ENCODE peak calls at places on chromosome 7, in four cellular contexts. L is cardiac muscle cell, X is suprapubic skin, U is iPS DF 6.9. V is an unnamed sample. For H3K9me3, the result is how much of the 10 kb centered on the place peaks cover.

GRCh38 chr7:132437730-132438129 is 138.5 kb downstream of the PLXNA4 start:
- DNase-seq in L (peak), X (no peak), U (no peak), V (no peak)

GRCh38 chr7:139620676-139621344 is 97.3 kb downstream of the CLEC2L start:
- DNase-seq in L (peak), X (no peak), U (no peak), V (no peak)

GRCh38 chr7:83161186-83161585 is 1.5 kb downstream of the PCLO start:
- DNase-seq in L (peak), X (no peak), U (no peak), V (no peak)

GRCh38 chr7:36526720-36527548 is 137.3 kb downstream of the ANLN start:
- DNase-seq in L (no peak), X (no peak), U (no peak), V (no peak)

GRCh38 chr7:47518827-47519226 is 63.1 kb downstream of the TNS3 start:
- DNase-seq in L (no peak), X (no peak), U (no peak), V (no peak)

GRCh38 chr7:157541796-157542668 is 205.2 kb downstream of the DNAJB6 start:
- DNase-seq in L (no peak), X (peak), U (no peak), V (no peak)

GRCh38 chr7:159271795-159272194 is 127.1 kb upstream of the VIPR2 start:
- DNase-seq in L (no peak), X (no peak), U (no peak), V (no peak)

GRCh38 chr7:131581241-131582157 is 25.1 kb upstream of the PODXL start:
- DNase-seq in L (peak), X (peak), U (no peak), V (no peak)

GRCh38 chr7:131052285-131052942 is 275.3 kb upstream of the MKLN1 start:
- DNase-seq in L (no peak), X (no peak), U (no peak), V (peak)

GRCh38 chr7:53744361-53744760 is 708.9 kb downstream of the POM121L12 start:
- DNase-seq in L (no peak), X (no peak), U (peak), V (no peak)

GRCh38 chr7:74344128-74344496 is 54.9 kb downstream of the CLIP2 start:
- DNase-seq in L (no peak), X (no peak), U (no peak), V (no peak)

GRCh38 chr7:101210143-101210542 is 7.2 kb downstream of the PLOD3 start:
- DNase-seq in L (no peak), X (no peak), U (no peak), V (no peak)

GRCh38 chr7:158716802-158717201 is 12.2 kb upstream of the NCAPG2 start:
- DNase-seq in L (no peak), X (no peak), U (no peak), V (no peak)

GRCh38 chr7:134640842-134641715 is 5.6 kb upstream of the BPGM start:
- DNase-seq in L (no peak), X (no peak), U (no peak), V (no peak)

GRCh38 chr7:22561895-22562593 is 62.1 kb upstream of the STEAP1B start:
- DNase-seq in L (no peak), X (no peak), U (no peak), V (no peak)

GRCh38 chr7:8063706-8064297 is 95.2 kb downstream of the GLCCI1 start:
- DNase-seq in L (no peak), X (no peak), U (no peak), V (no peak)

GRCh38 chr7:139725077-139725476 is 52.7 kb downstream of the HIPK2 start:
- DNase-seq in L (no peak), X (no peak), U (no peak), V (no peak)

GRCh38 chr7:28316489-28316888 is 95.8 kb upstream of the CREB5 start:
- DNase-seq in L (no peak), X (no peak), U (no peak), V (no peak)

GRCh38 chr7:85074-85945 is 107.1 kb upstream of the FAM20C start:
- DNase-seq in L (peak), X (no peak), U (no peak), V (no peak)

GRCh38 chr7:93551063-93551895 is 23.2 kb downstream of the CALCR start:
- DNase-seq in L (peak), X (no peak), U (no peak), V (peak)

GRCh38 chr7:5426226-5426475 is 2.5 kb upstream of the TNRC18 start:
- DNase-seq in L (no peak), X (no peak), U (no peak), V (no peak)

GRCh38 chr7:17367502-17367901 is 69.0 kb downstream of the AHR start:
- DNase-seq in L (no peak), X (no peak), U (no peak), V (no peak)

GRCh38 chr7:152543801-152544200 is 108.0 kb upstream of the KMT2C start:
- DNase-seq in L (no peak), X (no peak), U (no peak), V (peak)

GRCh38 chr7:92432299-92432946 is 14.9 kb upstream of the GATAD1 start:
- DNase-seq in L (no peak), X (no peak), U (no peak), V (no peak)

GRCh38 chr7:98626393-98627061 is 9.4 kb downstream of the NPTX2 start:
- DNase-seq in L (no peak), X (no peak), U (no peak), V (no peak)

GRCh38 chr7:26439502-26440252 is 148.0 kb downstream of the SNX10 start:
- DNase-seq in L (no peak), X (no peak), U (no peak), V (no peak)

GRCh38 chr7:81111781-81112540 is 193.1 kb upstream of the SEMA3C start:
- DNase-seq in L (no peak), X (no peak), U (no peak), V (peak)

GRCh38 chr7:18638594-18639452 is 143.3 kb downstream of the HDAC9 start:
- DNase-seq in L (no peak), X (no peak), U (no peak), V (no peak)

GRCh38 chr7:130387628-130388403 is 7.5 kb downstream of the CPA1 start:
- DNase-seq in L (no peak), X (no peak), U (no peak), V (no peak)

GRCh38 chr7:43458746-43459337 is 124.1 kb upstream of the STK17A start:
- DNase-seq in L (no peak), X (no peak), U (no peak), V (no peak)

GRCh38 chr7:70710011-70710480 is 421.9 kb upstream of the GALNT17 start:
- DNase-seq in L (no peak), X (no peak), U (no peak), V (no peak)

GRCh38 chr7:139317954-139318505 is 23.1 kb upstream of the FMC1 start:
- DNase-seq in L (no peak), X (no peak), U (no peak), V (no peak)

GRCh38 chr7:47651355-47652317 is 69.7 kb upstream of the TNS3 start:
- DNase-seq in L (no peak), X (no peak), U (no peak), V (no peak)

GRCh38 chr7:131540491-131541162 is 15.8 kb downstream of the PODXL start:
- DNase-seq in L (no peak), X (no peak), U (no peak), V (no peak)

GRCh38 chr7:157555308-157555707 is 218.5 kb downstream of the DNAJB6 start:
- DNase-seq in L (no peak), X (peak), U (no peak), V (no peak)

GRCh38 chr7:6015917-6016652 is 7.0 kb downstream of the AIMP2 start:
- DNase-seq in L (no peak), X (peak), U (no peak), V (peak)

GRCh38 chr7:77415822-77416620 is at the start of gene GSAP:
- DNase-seq in L (peak), X (no peak), U (no peak), V (no peak)

GRCh38 chr7:157355784-157356511 is 19.1 kb downstream of the DNAJB6 start:
- DNase-seq in L (peak), X (peak), U (no peak), V (no peak)

GRCh38 chr7:105227391-105227790 is 161.3 kb downstream of the SRPK2 start:
- DNase-seq in L (no peak), X (no peak), U (no peak), V (no peak)

GRCh38 chr7:105224884-105225651 is 163.7 kb downstream of the SRPK2 start:
- DNase-seq in L (no peak), X (no peak), U (no peak), V (no peak)

GRCh38 chr7:105228555-105228954 is 160.2 kb downstream of the SRPK2 start:
- DNase-seq in L (no peak), X (no peak), U (peak), V (no peak)

GRCh38 chr7:105230486-105230885 is 158.2 kb downstream of the SRPK2 start:
- DNase-seq in L (no peak), X (no peak), U (no peak), V (no peak)

DNA sequence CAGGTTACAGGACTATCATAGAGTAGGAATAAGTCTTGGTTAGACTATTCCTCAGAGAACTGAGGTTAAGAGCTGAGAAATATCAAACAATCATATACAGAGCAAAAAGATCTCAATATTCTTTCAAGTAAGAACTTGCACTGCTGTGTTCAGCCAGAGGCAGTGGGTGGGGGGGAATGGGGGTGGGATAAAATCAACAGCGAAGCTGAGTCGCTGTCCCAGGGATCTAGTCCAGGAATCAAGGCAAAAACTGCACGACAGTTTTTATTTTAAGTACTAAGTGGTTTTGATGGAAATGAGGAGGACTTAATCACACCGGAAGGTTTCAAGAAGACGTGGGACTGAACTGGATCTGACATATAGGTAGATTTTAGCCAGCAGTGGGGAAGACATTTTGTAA is 159.1 kb downstream of the SRPK2 start:
- DNase-seq in L (no peak), X (no peak), U (no peak), V (no peak)
- H3K9me3 ChIP-seq in L (under half), X (under half), U (under half), V (under half)

GRCh38 chr7:66553001-66553400 is 75.7 kb upstream of the KCTD7 start:
- DNase-seq in L (no peak), X (no peak), U (no peak), V (no peak)

GRCh38 chr7:66556177-66556548 is 72.5 kb upstream of the KCTD7 start:
- DNase-seq in L (no peak), X (no peak), U (no peak), V (no peak)

GRCh38 chr7:66557214-66558200 is 71.2 kb upstream of the KCTD7 start:
- DNase-seq in L (peak), X (peak), U (peak), V (no peak)

GRCh38 chr7:66556549-66557213 is 72.0 kb upstream of the KCTD7 start:
- DNase-seq in L (no peak), X (no peak), U (no peak), V (no peak)

DNA sequence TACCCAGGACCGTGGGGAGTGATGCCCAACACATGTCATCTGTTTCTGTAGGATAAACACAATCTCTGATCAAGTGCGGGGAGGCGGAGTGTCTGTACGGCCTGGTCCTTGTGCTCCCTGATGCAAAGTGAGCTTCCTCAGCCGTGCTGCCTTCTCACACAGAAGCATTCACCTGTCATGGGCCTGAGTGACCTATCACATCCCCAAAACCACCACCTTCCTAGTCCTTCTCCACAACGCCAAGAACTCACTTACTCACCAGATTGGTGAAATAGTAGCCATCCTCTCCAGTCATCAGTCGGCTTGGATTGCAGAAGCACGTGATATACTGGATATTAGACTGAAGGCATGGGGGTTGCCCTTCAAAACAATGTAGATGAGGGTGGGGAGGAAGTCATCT is 74.4 kb upstream of the KCTD7 start:
- DNase-seq in L (no peak), X (no peak), U (no peak), V (no peak)
- H3K27ac ChIP-seq in L (no peak), X (peak), U (no peak), V (no peak)

DNA sequence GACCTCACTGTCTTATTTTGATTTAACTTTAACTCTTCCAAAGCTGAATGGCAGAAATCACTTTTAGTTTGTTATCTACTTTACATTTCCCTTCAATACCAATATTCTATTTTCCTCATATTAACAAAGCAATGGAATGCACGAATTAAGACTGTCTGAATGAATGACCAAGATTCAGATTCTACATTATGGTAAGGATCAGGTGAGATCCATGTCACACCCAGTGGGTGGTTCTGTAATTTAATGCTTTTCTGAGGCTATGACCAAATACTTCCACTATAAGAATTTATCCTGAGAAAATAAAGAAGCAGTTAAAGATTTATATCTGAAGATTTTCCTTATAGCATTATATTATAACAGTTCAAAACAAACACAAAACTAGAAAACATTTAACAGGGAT is 90.2 kb upstream of the NUPR2 start:
- DNase-seq in L (no peak), X (no peak), U (no peak), V (no peak)
- H3K9me3 ChIP-seq in L (under half), X (under half), U (under half), V (under half)

GRCh38 chr7:141076377-141076776 is 2.5 kb downstream of the TMEM178B start:
- DNase-seq in L (no peak), X (no peak), U (no peak), V (no peak)
- H3K27ac ChIP-seq in L (no peak), X (no peak), U (no peak), V (no peak)